ENCODE peak calls at places on chromosomes 5 and 9, in eight cellular contexts. H is sciatic nerve; J is T-helper 17 cell; V is effector memory CD8-positive, alpha-beta T cell; Y is Right ventricle myocardium inferior; W is stimulated activated memory B cell treated with anti-CD40 and anti-IgM and Interleukin-4, amounts not matched to agents 10 μg/mL and 1 μg/mL and 100 μg/mL, for 72 hours; C is activated T-cell treated with anti-CD3 and anti-CD28 coated beads, Interleukin-2, amount 50 U/mL, for 4 hours; L is aorta. F is an unnamed sample.

GRCh38 chr5:172758077-172758835 is 12.7 kb downstream of the DUSP1 start:
- ATAC-seq in H (peak), J (no peak), V (no peak), Y (peak), W (no peak), C (no peak), L (peak), F (peak)

GRCh38 chr9:1094749-1095148 is 44.6 kb downstream of the DMRT2 start:
- ATAC-seq in H (no peak), J (no peak), V (no peak), Y (no peak), W (no peak), C (no peak), L (no peak), F (no peak)

GRCh38 chr5:78065663-78066062 is 228.8 kb downstream of the AP3B1 start:
- ATAC-seq in H (no peak), J (no peak), V (no peak), Y (no peak), W (no peak), C (no peak), L (no peak), F (no peak)

GRCh38 chr5:5638193-5638592 is 215.7 kb downstream of the ICE1 start:
- ATAC-seq in H (peak), J (no peak), V (no peak), Y (peak), W (no peak), C (no peak), L (peak), F (peak)

GRCh38 chr5:111735829-111736228 is 21.2 kb downstream of the NREP start:
- ATAC-seq in H (no peak), J (no peak), V (no peak), Y (peak), W (no peak), C (peak), L (no peak), F (peak)

GRCh38 chr5:129241755-129242154 is 147.2 kb downstream of the ISOC1 start:
- ATAC-seq in H (no peak), J (no peak), V (no peak), Y (no peak), W (no peak), C (no peak), L (no peak), F (no peak)

GRCh38 chr9:4370501-4370900 is 70.6 kb upstream of the GLIS3 start:
- ATAC-seq in H (no peak), J (no peak), V (no peak), Y (no peak), W (no peak), C (no peak), L (no peak), F (no peak)

GRCh38 chr9:20564650-20565049 is 57.6 kb downstream of the MLLT3 start:
- ATAC-seq in H (no peak), J (no peak), V (no peak), Y (no peak), W (peak), C (no peak), L (no peak), F (no peak)

GRCh38 chr5:122019936-122020590 is 58.0 kb downstream of the LOX start:
- ATAC-seq in H (no peak), J (no peak), V (no peak), Y (no peak), W (no peak), C (peak), L (no peak), F (no peak)

GRCh38 chr5:55899344-55899743 is 48.2 kb downstream of the IL31RA start:
- ATAC-seq in H (no peak), J (no peak), V (no peak), Y (no peak), W (no peak), C (no peak), L (no peak), F (no peak)

GRCh38 chr5:116572375-116573278 is 2.0 kb downstream of the SEMA6A start:
- ATAC-seq in H (no peak), J (no peak), V (no peak), Y (no peak), W (no peak), C (no peak), L (peak), F (peak)

GRCh38 chr5:132751444-132751843 is 4.2 kb downstream of the CCNI2 start:
- ATAC-seq in H (peak), J (peak), V (no peak), Y (peak), W (peak), C (peak), L (peak), F (peak)

GRCh38 chr5:15374886-15375285 is 125.1 kb upstream of the FBXL7 start:
- ATAC-seq in H (no peak), J (no peak), V (no peak), Y (no peak), W (no peak), C (no peak), L (no peak), F (no peak)

GRCh38 chr9:22238809-22239684 is 207.6 kb upstream of the DMRTA1 start:
- ATAC-seq in H (peak), J (no peak), V (no peak), Y (no peak), W (no peak), C (no peak), L (no peak), F (no peak)

GRCh38 chr5:12876541-12877298 is 972.5 kb upstream of the CTNND2 start:
- ATAC-seq in H (no peak), J (no peak), V (peak), Y (no peak), W (no peak), C (no peak), L (no peak), F (peak)

GRCh38 chr5:145818604-145819003 is 16.5 kb downstream of the PRELID2 start:
- ATAC-seq in H (no peak), J (no peak), V (no peak), Y (no peak), W (no peak), C (no peak), L (no peak), F (no peak)

GRCh38 chr9:84761137-84761808 is 91.7 kb downstream of the NTRK2 start:
- ATAC-seq in H (no peak), J (peak), V (no peak), Y (no peak), W (peak), C (no peak), L (no peak), F (no peak)

GRCh38 chr5:149651686-149652085 is 70.4 kb downstream of the ARHGEF37 start:
- ATAC-seq in H (no peak), J (no peak), V (peak), Y (no peak), W (no peak), C (peak), L (no peak), F (no peak)

GRCh38 chr5:170502692-170503091 is 1.1 kb upstream of the KCNIP1 start:
- ATAC-seq in H (no peak), J (no peak), V (no peak), Y (no peak), W (no peak), C (no peak), L (no peak), F (no peak)

GRCh38 chr5:35248843-35249780 is 18.8 kb upstream of the PRLR start:
- ATAC-seq in H (peak), J (no peak), V (no peak), Y (no peak), W (peak), C (no peak), L (no peak), F (no peak)

GRCh38 chr5:89437450-89438435 is 554.8 kb upstream of the MEF2C start:
- ATAC-seq in H (no peak), J (no peak), V (no peak), Y (no peak), W (no peak), C (no peak), L (no peak), F (no peak)

GRCh38 chr5:149580808-149581191 is 498 bp upstream of the ARHGEF37 start:
- ATAC-seq in H (peak), J (peak), V (no peak), Y (peak), W (no peak), C (peak), L (no peak), F (peak)

GRCh38 chr5:9514968-9515367 is 30.9 kb downstream of the SEMA5A start:
- ATAC-seq in H (no peak), J (no peak), V (no peak), Y (peak), W (no peak), C (no peak), L (no peak), F (no peak)

GRCh38 chr9:132669329-132669635 is 501 bp downstream of the DDX31 start:
- ATAC-seq in H (no peak), J (no peak), V (no peak), Y (no peak), W (no peak), C (no peak), L (no peak), F (no peak)

GRCh38 chr5:55160493-55161209 is 680 bp downstream of the GPX8 start:
- ATAC-seq in H (peak), J (no peak), V (no peak), Y (peak), W (no peak), C (no peak), L (peak), F (peak)

GRCh38 chr5:1315709-1316587 is 21.1 kb upstream of the TERT start:
- ATAC-seq in H (peak), J (peak), V (peak), Y (peak), W (peak), C (peak), L (no peak), F (no peak)

GRCh38 chr5:147690595-147690994 is 91.9 kb downstream of the JAKMIP2 start:
- ATAC-seq in H (no peak), J (no peak), V (no peak), Y (no peak), W (no peak), C (no peak), L (no peak), F (no peak)

GRCh38 chr5:148963679-148964078 is 99.2 kb downstream of the SH3TC2 start:
- ATAC-seq in H (peak), J (no peak), V (peak), Y (no peak), W (peak), C (no peak), L (no peak), F (peak)

GRCh38 chr5:6450235-6450860 is 1.7 kb downstream of the UBE2QL1 start:
- ATAC-seq in H (no peak), J (no peak), V (no peak), Y (no peak), W (no peak), C (no peak), L (no peak), F (no peak)

GRCh38 chr5:82031220-82032119 is 59.6 kb downstream of the ATG10 start:
- ATAC-seq in H (no peak), J (no peak), V (no peak), Y (no peak), W (no peak), C (no peak), L (no peak), F (no peak)

GRCh38 chr9:137138058-137138697 is 776 bp upstream of the GRIN1 start:
- ATAC-seq in H (no peak), J (no peak), V (no peak), Y (no peak), W (no peak), C (no peak), L (no peak), F (no peak)

GRCh38 chr5:79205965-79206364 is 30.0 kb upstream of the JMY start:
- ATAC-seq in H (no peak), J (no peak), V (no peak), Y (no peak), W (no peak), C (no peak), L (no peak), F (no peak)

F was measured in gastroesophageal sphincter.